ENCODE peak calls at places on chromosomes 12 and 14, in seven cellular contexts. One of them, this sample, is unnamed.

GRCh38 chr14:73613046-73613383 is 698 bp downstream of the ACOT6 start:
- DNase-seq in type B pancreatic cell: no peak
- DNase-seq in AG09319: no peak
- DNase-seq in fibroblast of villous mesenchyme: no peak
- DNase-seq in upper lobe of left lung: no peak
- DNase-seq in astrocyte of the cerebellum: no peak
- DNase-seq in CD4-positive, alpha-beta T cell: no peak
- DNase-seq in this sample: no peak

GRCh38 chr14:75783184-75783583 is 122.1 kb downstream of the TTLL5 start:
- DNase-seq in AG09319: no peak
- DNase-seq in upper lobe of left lung: no peak
- DNase-seq in fibroblast of villous mesenchyme: no peak
- DNase-seq in CD4-positive, alpha-beta T cell: no peak
- DNase-seq in astrocyte of the cerebellum: no peak
- DNase-seq in type B pancreatic cell: no peak
- DNase-seq in this sample: no peak

GRCh38 chr12:121227294-121227693 is 17.4 kb downstream of the P2RX4 start:
- DNase-seq in type B pancreatic cell: no peak
- DNase-seq in fibroblast of villous mesenchyme: no peak
- DNase-seq in upper lobe of left lung: no peak
- DNase-seq in astrocyte of the cerebellum: no peak
- DNase-seq in CD4-positive, alpha-beta T cell: no peak
- DNase-seq in AG09319: no peak
- DNase-seq in this sample: no peak

GRCh38 chr14:21063479-21063878 is 5.9 kb downstream of the RNASE8 start:
- DNase-seq in type B pancreatic cell: no peak
- DNase-seq in upper lobe of left lung: no peak
- DNase-seq in AG09319: no peak
- DNase-seq in CD4-positive, alpha-beta T cell: no peak
- DNase-seq in fibroblast of villous mesenchyme: no peak
- DNase-seq in astrocyte of the cerebellum: peak
- DNase-seq in this sample: no peak

GRCh38 chr14:105204206-105204930 is 23.3 kb upstream of the NUDT14 start:
- DNase-seq in CD4-positive, alpha-beta T cell: no peak
- DNase-seq in upper lobe of left lung: peak
- DNase-seq in fibroblast of villous mesenchyme: no peak
- DNase-seq in type B pancreatic cell: no peak
- DNase-seq in AG09319: no peak
- DNase-seq in astrocyte of the cerebellum: no peak
- DNase-seq in this sample: no peak

GRCh38 chr14:34971801-34972200 is 11.0 kb upstream of the SRP54 start:
- DNase-seq in type B pancreatic cell: no peak
- DNase-seq in astrocyte of the cerebellum: peak
- DNase-seq in upper lobe of left lung: no peak
- DNase-seq in CD4-positive, alpha-beta T cell: no peak
- DNase-seq in AG09319: no peak
- DNase-seq in fibroblast of villous mesenchyme: no peak
- DNase-seq in this sample: no peak

GRCh38 chr12:124398578-124399227 is 103.8 kb downstream of the RFLNA start:
- DNase-seq in fibroblast of villous mesenchyme: no peak
- DNase-seq in AG09319: no peak
- DNase-seq in upper lobe of left lung: no peak
- DNase-seq in type B pancreatic cell: no peak
- DNase-seq in CD4-positive, alpha-beta T cell: no peak
- DNase-seq in astrocyte of the cerebellum: no peak
- DNase-seq in this sample: no peak

GRCh38 chr14:55780156-55780946 is 200.3 kb downstream of the KTN1 start:
- DNase-seq in upper lobe of left lung: no peak
- DNase-seq in type B pancreatic cell: no peak
- DNase-seq in fibroblast of villous mesenchyme: peak
- DNase-seq in astrocyte of the cerebellum: peak
- DNase-seq in CD4-positive, alpha-beta T cell: no peak
- DNase-seq in AG09319: peak
- DNase-seq in this sample: no peak

GRCh38 chr14:96584907-96585671 is 82.9 kb downstream of the PAPOLA start:
- DNase-seq in astrocyte of the cerebellum: no peak
- DNase-seq in AG09319: no peak
- DNase-seq in fibroblast of villous mesenchyme: no peak
- DNase-seq in type B pancreatic cell: no peak
- DNase-seq in upper lobe of left lung: peak
- DNase-seq in CD4-positive, alpha-beta T cell: no peak
- DNase-seq in this sample: no peak

GRCh38 chr12:45886685-45887084 is 103.7 kb downstream of the SCAF11 start:
- DNase-seq in type B pancreatic cell: no peak
- DNase-seq in CD4-positive, alpha-beta T cell: no peak
- DNase-seq in fibroblast of villous mesenchyme: no peak
- DNase-seq in upper lobe of left lung: no peak
- DNase-seq in AG09319: no peak
- DNase-seq in astrocyte of the cerebellum: no peak
- DNase-seq in this sample: no peak

GRCh38 chr12:109706747-109707469 is 6.7 kb upstream of the FAM222A start:
- DNase-seq in AG09319: no peak
- DNase-seq in type B pancreatic cell: no peak
- DNase-seq in CD4-positive, alpha-beta T cell: no peak
- DNase-seq in astrocyte of the cerebellum: no peak
- DNase-seq in upper lobe of left lung: no peak
- DNase-seq in fibroblast of villous mesenchyme: no peak
- DNase-seq in this sample: no peak

GRCh38 chr12:105355752-105356151 is 25.3 kb downstream of the C12orf75 start:
- DNase-seq in AG09319: no peak
- DNase-seq in type B pancreatic cell: no peak
- DNase-seq in upper lobe of left lung: no peak
- DNase-seq in CD4-positive, alpha-beta T cell: no peak
- DNase-seq in astrocyte of the cerebellum: peak
- DNase-seq in fibroblast of villous mesenchyme: peak
- DNase-seq in this sample: no peak

GRCh38 chr12:108570743-108571603 is 8.6 kb downstream of the ISCU start:
- DNase-seq in astrocyte of the cerebellum: no peak
- DNase-seq in type B pancreatic cell: peak
- DNase-seq in upper lobe of left lung: no peak
- DNase-seq in AG09319: peak
- DNase-seq in CD4-positive, alpha-beta T cell: no peak
- DNase-seq in fibroblast of villous mesenchyme: peak
- DNase-seq in this sample: no peak

GRCh38 chr12:95870897-95871296 is 12.1 kb downstream of the SNRPF start:
- DNase-seq in type B pancreatic cell: no peak
- DNase-seq in astrocyte of the cerebellum: no peak
- DNase-seq in fibroblast of villous mesenchyme: peak
- DNase-seq in upper lobe of left lung: no peak
- DNase-seq in AG09319: no peak
- DNase-seq in CD4-positive, alpha-beta T cell: no peak
- DNase-seq in this sample: no peak

GRCh38 chr12:96134200-96134599 is 60.0 kb upstream of the ELK3 start:
- DNase-seq in upper lobe of left lung: no peak
- DNase-seq in CD4-positive, alpha-beta T cell: no peak
- DNase-seq in astrocyte of the cerebellum: no peak
- DNase-seq in fibroblast of villous mesenchyme: no peak
- DNase-seq in type B pancreatic cell: no peak
- DNase-seq in AG09319: no peak
- DNase-seq in this sample: no peak

GRCh38 chr14:97002454-97002853 is 205.3 kb downstream of the VRK1 start:
- DNase-seq in astrocyte of the cerebellum: no peak
- DNase-seq in CD4-positive, alpha-beta T cell: no peak
- DNase-seq in type B pancreatic cell: no peak
- DNase-seq in upper lobe of left lung: no peak
- DNase-seq in fibroblast of villous mesenchyme: no peak
- DNase-seq in AG09319: no peak
- DNase-seq in this sample: no peak

GRCh38 chr14:23984891-23985607 is 3.7 kb upstream of the DHRS4L2 start:
- DNase-seq in type B pancreatic cell: no peak
- DNase-seq in AG09319: peak
- DNase-seq in fibroblast of villous mesenchyme: peak
- DNase-seq in CD4-positive, alpha-beta T cell: no peak
- DNase-seq in astrocyte of the cerebellum: no peak
- DNase-seq in upper lobe of left lung: no peak
- DNase-seq in this sample: no peak

GRCh38 chr12:46364777-46365580 is 7.6 kb downstream of the SLC38A2 start:
- DNase-seq in type B pancreatic cell: no peak
- DNase-seq in astrocyte of the cerebellum: no peak
- DNase-seq in AG09319: no peak
- DNase-seq in upper lobe of left lung: no peak
- DNase-seq in fibroblast of villous mesenchyme: peak
- DNase-seq in CD4-positive, alpha-beta T cell: no peak
- DNase-seq in this sample: no peak

GRCh38 chr12:15151141-15152091 is 69.8 kb downstream of the RERG start:
- DNase-seq in AG09319: no peak
- DNase-seq in upper lobe of left lung: no peak
- DNase-seq in type B pancreatic cell: no peak
- DNase-seq in CD4-positive, alpha-beta T cell: no peak
- DNase-seq in astrocyte of the cerebellum: no peak
- DNase-seq in fibroblast of villous mesenchyme: no peak
- DNase-seq in this sample: no peak
- TF ChIP-seq CTCF in AG09319: peak
- TF ChIP-seq CTCF in upper lobe of left lung: peak
- TF ChIP-seq CTCF in type B pancreatic cell: peak
- TF ChIP-seq CTCF in CD4-positive, alpha-beta T cell: peak
- TF ChIP-seq CTCF in astrocyte of the cerebellum: peak
- TF ChIP-seq CTCF in fibroblast of villous mesenchyme: peak
- TF ChIP-seq CTCF in this sample: peak

DNA sequence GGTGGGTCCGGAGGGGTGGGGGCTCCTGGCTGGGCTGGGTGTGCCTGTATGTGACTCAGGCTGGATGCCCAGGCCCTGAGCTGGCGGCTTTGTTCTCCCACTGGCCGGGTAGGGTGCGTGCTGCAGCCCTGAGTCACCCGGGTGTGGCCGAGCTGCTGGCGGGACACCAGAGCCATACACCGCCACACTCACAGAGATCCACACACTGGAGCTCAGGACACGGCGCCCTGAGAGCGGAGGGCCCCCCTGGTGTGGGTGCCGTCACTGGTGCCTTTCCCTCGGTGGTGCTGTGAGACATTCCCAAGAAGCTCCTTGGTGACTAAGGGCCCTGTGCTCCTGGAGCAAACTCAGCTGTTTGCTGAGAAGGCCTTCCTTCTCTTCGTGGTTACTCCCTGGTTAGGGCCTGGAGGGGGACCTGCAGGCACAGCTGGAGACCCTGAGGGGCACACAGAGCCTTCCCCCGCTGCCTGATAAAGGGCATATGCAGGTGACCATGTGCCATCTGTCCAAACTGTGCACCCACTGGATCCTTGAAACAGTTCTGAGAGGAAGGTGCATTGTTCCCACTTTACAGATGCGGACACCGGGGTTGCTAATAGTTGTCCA is 44.3 kb downstream of the KRT80 start:
- DNase-seq in type B pancreatic cell: no peak
- DNase-seq in AG09319: peak
- DNase-seq in astrocyte of the cerebellum: peak
- DNase-seq in upper lobe of left lung: peak
- DNase-seq in CD4-positive, alpha-beta T cell: no peak
- DNase-seq in fibroblast of villous mesenchyme: peak
- DNase-seq in this sample: no peak
- TF ChIP-seq CTCF in type B pancreatic cell: no peak
- TF ChIP-seq CTCF in AG09319: no peak
- TF ChIP-seq CTCF in astrocyte of the cerebellum: no peak
- TF ChIP-seq CTCF in upper lobe of left lung: no peak
- TF ChIP-seq CTCF in CD4-positive, alpha-beta T cell: no peak
- TF ChIP-seq CTCF in fibroblast of villous mesenchyme: no peak
- TF ChIP-seq CTCF in this sample: no peak

GRCh38 chr12:14431990-14432389 is 66.5 kb downstream of the ATF7IP start:
- DNase-seq in AG09319: no peak
- DNase-seq in type B pancreatic cell: no peak
- DNase-seq in fibroblast of villous mesenchyme: no peak
- DNase-seq in astrocyte of the cerebellum: no peak
- DNase-seq in upper lobe of left lung: no peak
- DNase-seq in CD4-positive, alpha-beta T cell: no peak
- DNase-seq in this sample: no peak

GRCh38 chr12:14430394-14430986 is 65.0 kb downstream of the ATF7IP start:
- DNase-seq in astrocyte of the cerebellum: no peak
- DNase-seq in AG09319: no peak
- DNase-seq in upper lobe of left lung: no peak
- DNase-seq in fibroblast of villous mesenchyme: no peak
- DNase-seq in CD4-positive, alpha-beta T cell: no peak
- DNase-seq in type B pancreatic cell: no peak
- DNase-seq in this sample: no peak

DNA sequence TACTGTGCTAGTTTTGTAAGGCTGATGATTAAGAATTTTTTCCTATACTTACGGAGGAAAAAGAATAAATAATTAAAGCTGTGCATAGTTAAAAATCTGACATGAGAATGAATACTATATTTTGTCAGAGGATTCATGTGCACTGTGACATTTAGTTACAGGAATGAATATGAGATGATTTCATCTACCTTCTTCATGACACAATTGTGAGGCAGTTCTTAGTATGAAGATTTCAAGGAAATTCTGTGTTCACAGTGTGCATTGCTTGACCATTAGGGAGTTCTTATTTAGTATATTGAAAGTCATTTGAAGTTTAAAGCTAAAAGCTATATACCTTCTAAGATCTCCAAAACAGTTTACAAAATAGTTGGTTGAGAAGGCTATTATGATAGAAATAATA is 70.1 kb downstream of the ATF7IP start:
- DNase-seq in type B pancreatic cell: no peak
- DNase-seq in upper lobe of left lung: no peak
- DNase-seq in fibroblast of villous mesenchyme: no peak
- DNase-seq in AG09319: no peak
- DNase-seq in astrocyte of the cerebellum: no peak
- DNase-seq in CD4-positive, alpha-beta T cell: no peak
- DNase-seq in this sample: no peak
- TF ChIP-seq CTCF in type B pancreatic cell: no peak
- TF ChIP-seq CTCF in upper lobe of left lung: no peak
- TF ChIP-seq CTCF in fibroblast of villous mesenchyme: no peak
- TF ChIP-seq CTCF in AG09319: no peak
- TF ChIP-seq CTCF in astrocyte of the cerebellum: no peak
- TF ChIP-seq CTCF in CD4-positive, alpha-beta T cell: no peak
- TF ChIP-seq CTCF in this sample: no peak

GRCh38 chr14:103611215-103611614 is 17.8 kb upstream of the KLC1 start:
- DNase-seq in CD4-positive, alpha-beta T cell: no peak
- DNase-seq in AG09319: no peak
- DNase-seq in type B pancreatic cell: no peak
- DNase-seq in upper lobe of left lung: no peak
- DNase-seq in fibroblast of villous mesenchyme: no peak
- DNase-seq in astrocyte of the cerebellum: no peak
- DNase-seq in this sample: no peak

GRCh38 chr14:103607822-103608221 is 21.2 kb upstream of the KLC1 start:
- DNase-seq in AG09319: no peak
- DNase-seq in fibroblast of villous mesenchyme: no peak
- DNase-seq in upper lobe of left lung: no peak
- DNase-seq in type B pancreatic cell: no peak
- DNase-seq in CD4-positive, alpha-beta T cell: no peak
- DNase-seq in astrocyte of the cerebellum: no peak
- DNase-seq in this sample: no peak

GRCh38 chr14:103604620-103605019 is 24.4 kb upstream of the KLC1 start:
- DNase-seq in AG09319: no peak
- DNase-seq in upper lobe of left lung: no peak
- DNase-seq in astrocyte of the cerebellum: no peak
- DNase-seq in CD4-positive, alpha-beta T cell: no peak
- DNase-seq in type B pancreatic cell: no peak
- DNase-seq in fibroblast of villous mesenchyme: no peak
- DNase-seq in this sample: no peak

DNA sequence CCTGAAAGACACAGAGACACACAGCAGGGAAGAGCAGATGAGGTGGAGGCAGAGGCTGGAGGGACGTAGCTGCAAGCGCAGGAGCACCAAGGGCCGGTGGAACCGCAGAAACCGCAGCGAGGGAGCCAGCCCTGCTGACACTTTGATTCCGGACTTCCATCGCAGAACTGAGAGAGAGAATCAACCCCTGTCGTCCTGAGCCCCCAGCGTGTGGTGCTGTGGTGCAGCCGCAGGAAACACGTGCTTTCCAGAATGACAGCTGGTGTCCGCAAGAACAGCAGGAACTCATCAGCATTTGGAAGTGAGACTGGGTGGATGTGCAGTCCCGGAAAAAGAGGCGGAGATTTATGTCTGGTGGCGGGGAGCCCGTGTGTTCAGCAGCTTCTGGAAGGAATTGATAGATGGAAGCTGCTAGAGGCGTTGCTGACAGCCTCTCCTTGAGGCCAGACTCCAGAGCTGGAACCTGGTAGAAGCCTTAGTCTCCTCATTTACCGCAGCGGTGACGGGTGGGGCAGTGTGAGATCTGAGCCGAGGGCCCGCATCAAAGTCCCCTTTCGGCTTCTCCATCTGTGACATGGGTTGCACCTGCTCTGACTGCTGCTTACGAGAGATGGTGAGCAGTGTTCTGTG is 21.9 kb upstream of the KLC1 start:
- DNase-seq in upper lobe of left lung: no peak
- DNase-seq in AG09319: peak
- DNase-seq in astrocyte of the cerebellum: peak
- DNase-seq in CD4-positive, alpha-beta T cell: peak
- DNase-seq in type B pancreatic cell: no peak
- DNase-seq in fibroblast of villous mesenchyme: peak
- DNase-seq in this sample: peak
- TF ChIP-seq CTCF in upper lobe of left lung: no peak
- TF ChIP-seq CTCF in AG09319: peak
- TF ChIP-seq CTCF in astrocyte of the cerebellum: no peak
- TF ChIP-seq CTCF in CD4-positive, alpha-beta T cell: peak
- TF ChIP-seq CTCF in type B pancreatic cell: no peak
- TF ChIP-seq CTCF in fibroblast of villous mesenchyme: peak
- TF ChIP-seq CTCF in this sample: no peak

This sample was measured in neural crest cell.